ENCODE peak calls at places on chromosomes 12 and 14, in seven cellular contexts. P is uterus, M is adrenal gland, Y is choroid plexus epithelial cell, G is pancreas, D is GM12864, A is GM06990. Q is an unnamed sample.

GRCh38 chr12:90947869-90948268 is 7.1 kb downstream of the CCER1 start:
- DNase-seq in G (no peak), Y (no peak), D (no peak), M (no peak), P (no peak), A (no peak), Q (no peak)

GRCh38 chr12:81078469-81079196 is 754 bp downstream of the ACSS3 start:
- DNase-seq in Y (peak), G (no peak), D (no peak), A (no peak), P (peak), M (peak), Q (no peak)

GRCh38 chr12:42691991-42692557 is 102.5 kb upstream of the PRICKLE1 start:
- DNase-seq in A (no peak), G (no peak), D (no peak), Y (no peak), P (peak), M (peak), Q (no peak)

GRCh38 chr14:66039495-66039894 is 446.7 kb upstream of the CCDC196 start:
- DNase-seq in M (no peak), D (no peak), Y (no peak), P (no peak), A (no peak), G (no peak), Q (no peak)

GRCh38 chr12:122072031-122072970 is 6.3 kb upstream of the MLXIP start:
- DNase-seq in G (no peak), M (peak), D (no peak), Y (peak), A (no peak), P (peak), Q (no peak)

GRCh38 chr14:98633380-98633779 is 638.6 kb downstream of the BCL11B start:
- DNase-seq in M (peak), A (no peak), Y (no peak), G (no peak), D (no peak), P (no peak), Q (no peak)

GRCh38 chr14:24389266-24389855 is 9.4 kb upstream of the NYNRIN start:
- DNase-seq in D (no peak), Y (peak), A (no peak), M (no peak), G (no peak), P (no peak), Q (no peak)

GRCh38 chr12:45388545-45388944 is 172.7 kb downstream of the ANO6 start:
- DNase-seq in D (no peak), P (peak), M (peak), A (no peak), Y (peak), G (no peak), Q (no peak)

GRCh38 chr14:51917186-51917585 is 56.8 kb downstream of the GNG2 start:
- DNase-seq in G (no peak), P (no peak), D (no peak), Y (no peak), M (no peak), A (no peak), Q (no peak)

GRCh38 chr14:21204167-21205025 is 48.5 kb upstream of the OR5AU1 start:
- DNase-seq in G (no peak), A (no peak), D (no peak), P (no peak), M (no peak), Y (no peak), Q (no peak)

GRCh38 chr12:110059651-110060000 is 11.3 kb upstream of the C12orf76 start:
- DNase-seq in A (no peak), P (no peak), D (no peak), G (no peak), M (no peak), Y (no peak), Q (no peak)

GRCh38 chr12:110058875-110059615 is 10.7 kb upstream of the C12orf76 start:
- DNase-seq in G (no peak), D (no peak), A (no peak), Y (no peak), M (no peak), P (no peak), Q (no peak)
- TF ChIP-seq CTCF in G (no peak), D (no peak), A (no peak), Y (no peak), M (no peak), P (no peak), Q (no peak)

DNA sequence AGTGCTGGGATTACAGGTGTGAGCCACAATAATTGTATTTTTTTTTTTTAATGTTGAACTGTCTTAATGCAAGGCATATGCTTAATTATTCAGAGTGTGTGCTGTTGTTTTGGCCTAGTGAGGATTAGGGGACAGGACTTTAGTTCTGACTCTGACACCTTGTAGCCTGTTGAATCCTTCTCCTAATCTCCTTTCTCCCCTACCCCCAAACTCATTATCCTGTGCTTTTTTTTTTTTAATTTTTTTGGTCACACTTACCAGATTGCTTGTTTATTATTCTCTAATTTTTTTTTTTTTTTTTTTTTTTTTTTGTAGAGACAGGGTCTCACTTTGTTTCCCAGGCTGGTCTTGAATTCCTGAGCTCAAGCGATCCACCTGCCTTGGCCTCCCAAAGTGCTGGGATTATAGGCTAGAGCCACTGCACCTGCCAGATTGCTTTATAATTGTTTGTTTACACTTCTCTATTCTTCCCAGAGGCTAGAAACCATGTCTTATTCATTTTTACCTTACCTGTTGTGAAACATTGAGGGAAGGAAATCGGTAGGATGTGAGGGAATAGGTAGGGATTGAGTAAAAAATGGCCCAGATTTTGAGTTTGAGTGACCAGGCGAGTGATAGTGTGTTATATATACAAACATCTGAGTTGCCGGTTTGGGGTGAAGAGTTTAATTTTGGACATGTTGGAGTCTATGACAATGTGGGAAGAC is 32.2 kb downstream of the DIP2B start:
- DNase-seq in A (no peak), M (no peak), D (no peak), Y (no peak), P (no peak), G (no peak), Q (no peak)
- H3K4me3 ChIP-seq in A (no peak), M (no peak), D (no peak), Y (no peak), P (no peak), G (no peak), Q (no peak)

GRCh38 chr14:78297843-78298242 is 127.7 kb downstream of the NRXN3 start:
- DNase-seq in A (no peak), M (no peak), P (no peak), Y (no peak), D (no peak), G (no peak), Q (no peak)
- TF ChIP-seq CTCF in A (no peak), M (no peak), P (no peak), Y (no peak), D (no peak), G (no peak), Q (no peak)

GRCh38 chr14:105411017-105411941 is 8.3 kb upstream of the MTA1 start:
- DNase-seq in G (no peak), M (peak), Y (peak), D (no peak), P (no peak), A (no peak), Q (no peak)
- H3K4me3 ChIP-seq in G (no peak), M (no peak), Y (peak), D (no peak), P (no peak), A (no peak), Q (no peak)

DNA sequence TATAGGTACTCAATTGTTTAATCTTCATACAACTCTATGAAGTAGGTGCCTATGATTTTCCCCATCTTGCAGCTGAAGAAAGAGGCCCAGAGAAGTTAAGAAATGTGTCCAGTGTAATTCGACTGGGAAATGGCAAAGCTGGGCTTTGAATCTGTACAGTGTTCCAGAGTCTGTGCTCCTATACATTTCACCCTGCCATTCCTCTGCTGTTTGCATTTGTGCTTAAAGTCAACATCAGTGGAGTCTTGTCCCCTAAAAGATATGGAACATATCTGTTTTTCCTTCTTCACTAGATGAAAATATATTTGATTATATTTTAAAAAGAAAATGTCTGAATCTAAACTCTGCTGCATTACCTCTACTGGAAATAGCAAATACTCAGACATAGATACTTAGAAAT is 88.6 kb downstream of the SEC23A start:
- DNase-seq in P (no peak), D (no peak), Y (no peak), A (no peak), M (no peak), G (no peak), Q (no peak)
- TF ChIP-seq CTCF in P (no peak), D (no peak), Y (no peak), A (no peak), M (no peak), G (no peak), Q (no peak)

GRCh38 chr12:115849262-115849943 is 428.1 kb downstream of the MED13L start:
- DNase-seq in P (no peak), D (no peak), A (no peak), M (no peak), G (no peak), Y (no peak), Q (no peak)

GRCh38 chr12:115852054-115852453 is 425.4 kb downstream of the MED13L start:
- DNase-seq in G (no peak), D (no peak), P (no peak), Y (no peak), A (no peak), M (no peak), Q (no peak)

GRCh38 chr12:115846516-115846915 is 431.0 kb downstream of the MED13L start:
- DNase-seq in D (no peak), M (no peak), Y (no peak), G (no peak), P (no peak), A (no peak), Q (no peak)

GRCh38 chr12:115850924-115851323 is 426.6 kb downstream of the MED13L start:
- DNase-seq in Y (no peak), D (no peak), P (no peak), M (no peak), G (no peak), A (no peak), Q (no peak)

DNA sequence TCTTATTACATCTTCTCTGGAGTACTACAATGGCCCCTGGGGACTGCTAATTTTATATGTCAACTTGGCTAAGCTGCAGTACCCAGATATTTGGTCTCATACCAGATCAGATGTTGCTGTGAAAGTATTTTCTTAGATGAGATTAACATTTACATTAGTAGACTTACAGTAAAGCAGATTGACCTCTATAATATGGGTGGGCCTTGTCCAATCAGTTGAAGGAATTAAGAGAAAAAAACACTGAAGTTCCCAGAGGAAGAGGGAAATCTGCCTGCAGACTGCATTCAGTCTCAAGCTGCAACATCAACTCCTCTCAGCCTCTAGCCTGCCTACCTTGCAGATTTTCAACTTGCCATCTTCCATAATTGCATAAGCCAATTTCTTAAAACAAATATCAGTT is 430.1 kb downstream of the MED13L start:
- DNase-seq in G (no peak), M (no peak), A (no peak), P (no peak), Y (no peak), D (no peak), Q (no peak)
- H3K4me3 ChIP-seq in G (no peak), M (no peak), A (no peak), P (no peak), Y (no peak), D (no peak), Q (no peak)

GRCh38 chr12:51421266-51421884 is 3.3 kb upstream of the SLC4A8 start:
- DNase-seq in A (no peak), D (no peak), G (peak), M (peak), Y (peak), P (no peak), Q (peak)
- TF ChIP-seq CTCF in A (peak), D (peak), G (peak), M (peak), Y (peak), P (no peak), Q (peak)